ENCODE peak calls at places on chromosomes 13 and 19, in seven cellular contexts. One of them, this sample, is unnamed.

GRCh38 chr13:27006519-27007161 is 165.0 kb downstream of the USP12 start:
- DNase-seq in keratinocyte: no peak
- DNase-seq in PC-3: peak; percentile 12
- DNase-seq in uterus: no peak
- DNase-seq in thoracic aorta: no peak
- DNase-seq in upper lobe of right lung: peak; percentile 81
- DNase-seq in DND-41: no peak
- DNase-seq in this sample: no peak

GRCh38 chr19:12996542-12997094 is 1.3 kb downstream of the NFIX start:
- DNase-seq in keratinocyte: no peak
- DNase-seq in PC-3: peak; percentile 58
- DNase-seq in uterus: no peak
- DNase-seq in thoracic aorta: no peak
- DNase-seq in upper lobe of right lung: no peak
- DNase-seq in DND-41: no peak
- DNase-seq in this sample: no peak

GRCh38 chr19:51107406-51108065 is 673 bp downstream of the CTU1 start:
- DNase-seq in keratinocyte: no peak
- DNase-seq in PC-3: peak; percentile 40
- DNase-seq in uterus: no peak
- DNase-seq in thoracic aorta: no peak
- DNase-seq in upper lobe of right lung: no peak
- DNase-seq in DND-41: no peak
- DNase-seq in this sample: no peak

GRCh38 chr19:33298146-33298911 is 4.0 kb downstream of the CEBPA start:
- DNase-seq in keratinocyte: no peak
- DNase-seq in PC-3: no peak
- DNase-seq in uterus: no peak
- DNase-seq in thoracic aorta: no peak
- DNase-seq in upper lobe of right lung: peak; percentile 85
- DNase-seq in DND-41: no peak
- DNase-seq in this sample: no peak

GRCh38 chr19:32450217-32450616 is 44.6 kb downstream of the DPY19L3 start:
- DNase-seq in keratinocyte: no peak
- DNase-seq in PC-3: no peak
- DNase-seq in uterus: no peak
- DNase-seq in thoracic aorta: no peak
- DNase-seq in upper lobe of right lung: no peak
- DNase-seq in DND-41: no peak
- DNase-seq in this sample: no peak

GRCh38 chr13:97188207-97188606 is 33.9 kb upstream of the MBNL2 start:
- DNase-seq in keratinocyte: peak; percentile 17
- DNase-seq in PC-3: no peak
- DNase-seq in uterus: no peak
- DNase-seq in thoracic aorta: no peak
- DNase-seq in upper lobe of right lung: no peak
- DNase-seq in DND-41: no peak
- DNase-seq in this sample: no peak

GRCh38 chr13:50384724-50385123 is 369.5 kb downstream of the KCNRG start:
- DNase-seq in keratinocyte: no peak
- DNase-seq in PC-3: no peak
- DNase-seq in uterus: no peak
- DNase-seq in thoracic aorta: no peak
- DNase-seq in upper lobe of right lung: no peak
- DNase-seq in DND-41: peak; percentile 62
- DNase-seq in this sample: no peak

GRCh38 chr13:50847501-50847900 is 4.0 kb upstream of the DLEU7 start:
- DNase-seq in keratinocyte: no peak
- DNase-seq in PC-3: no peak
- DNase-seq in uterus: no peak
- DNase-seq in thoracic aorta: no peak
- DNase-seq in upper lobe of right lung: no peak
- DNase-seq in DND-41: no peak
- DNase-seq in this sample: no peak

GRCh38 chr13:113065406-113066141 is 40.0 kb upstream of the F7 start:
- DNase-seq in keratinocyte: no peak
- DNase-seq in PC-3: no peak
- DNase-seq in uterus: no peak
- DNase-seq in thoracic aorta: no peak
- DNase-seq in upper lobe of right lung: no peak
- DNase-seq in DND-41: no peak
- DNase-seq in this sample: no peak

GRCh38 chr13:51330741-51331140 is 8.8 kb upstream of the SERPINE3 start:
- DNase-seq in keratinocyte: no peak
- DNase-seq in PC-3: no peak
- DNase-seq in uterus: no peak
- DNase-seq in thoracic aorta: no peak
- DNase-seq in upper lobe of right lung: no peak
- DNase-seq in DND-41: no peak
- DNase-seq in this sample: no peak

GRCh38 chr13:113929628-113930615 is 44.0 kb downstream of the C13orf46 start:
- DNase-seq in keratinocyte: no peak
- DNase-seq in PC-3: no peak
- DNase-seq in uterus: peak; percentile 47
- DNase-seq in thoracic aorta: peak; percentile 2
- DNase-seq in upper lobe of right lung: peak; percentile 57
- DNase-seq in DND-41: no peak
- DNase-seq in this sample: no peak

GRCh38 chr19:54206831-54207177 is 6.1 kb downstream of the RPS9 start:
- DNase-seq in keratinocyte: no peak
- DNase-seq in PC-3: no peak
- DNase-seq in uterus: no peak
- DNase-seq in thoracic aorta: no peak
- DNase-seq in upper lobe of right lung: no peak
- DNase-seq in DND-41: no peak
- DNase-seq in this sample: no peak

GRCh38 chr13:53788286-53788685 is 759.7 kb downstream of the OLFM4 start:
- DNase-seq in keratinocyte: no peak
- DNase-seq in PC-3: no peak
- DNase-seq in uterus: no peak
- DNase-seq in thoracic aorta: no peak
- DNase-seq in upper lobe of right lung: no peak
- DNase-seq in DND-41: no peak
- DNase-seq in this sample: no peak

GRCh38 chr19:43534811-43535761 is 2.1 kb downstream of the ZNF575 start:
- DNase-seq in keratinocyte: no peak
- DNase-seq in PC-3: peak; percentile 17
- DNase-seq in uterus: peak; percentile 73
- DNase-seq in thoracic aorta: peak; percentile 58
- DNase-seq in upper lobe of right lung: peak; percentile 76
- DNase-seq in DND-41: no peak
- DNase-seq in this sample: peak; percentile 61

GRCh38 chr13:114104626-114105350 is 27.6 kb downstream of the RASA3 start:
- DNase-seq in keratinocyte: no peak
- DNase-seq in PC-3: no peak
- DNase-seq in uterus: peak; percentile 15
- DNase-seq in thoracic aorta: no peak
- DNase-seq in upper lobe of right lung: peak; percentile 15
- DNase-seq in DND-41: no peak
- DNase-seq in this sample: no peak

GRCh38 chr13:24995225-24995804 is 100.6 kb upstream of the PABPC3 start:
- DNase-seq in keratinocyte: peak; percentile 44
- DNase-seq in PC-3: peak; percentile 86
- DNase-seq in uterus: no peak
- DNase-seq in thoracic aorta: no peak
- DNase-seq in upper lobe of right lung: no peak
- DNase-seq in DND-41: peak; percentile 71
- DNase-seq in this sample: peak; percentile 62

GRCh38 chr19:57682226-57682766 is 519 bp downstream of the ZNF551 start:
- DNase-seq in keratinocyte: no peak
- DNase-seq in PC-3: no peak
- DNase-seq in uterus: no peak
- DNase-seq in thoracic aorta: no peak
- DNase-seq in upper lobe of right lung: no peak
- DNase-seq in DND-41: no peak
- DNase-seq in this sample: no peak

GRCh38 chr19:57686727-57687126 is 5.0 kb downstream of the ZNF551 start:
- DNase-seq in keratinocyte: no peak
- DNase-seq in PC-3: no peak
- DNase-seq in uterus: no peak
- DNase-seq in thoracic aorta: no peak
- DNase-seq in upper lobe of right lung: no peak
- DNase-seq in DND-41: no peak
- DNase-seq in this sample: no peak

GRCh38 chr19:57689750-57690149 is 8.0 kb downstream of the ZNF551 start:
- DNase-seq in keratinocyte: peak; percentile 73
- DNase-seq in PC-3: peak; percentile 92
- DNase-seq in uterus: no peak
- DNase-seq in thoracic aorta: no peak
- DNase-seq in upper lobe of right lung: no peak
- DNase-seq in DND-41: no peak
- DNase-seq in this sample: no peak

GRCh38 chr19:57687363-57688010 is 5.7 kb downstream of the ZNF551 start:
- DNase-seq in keratinocyte: no peak
- DNase-seq in PC-3: no peak
- DNase-seq in uterus: no peak
- DNase-seq in thoracic aorta: no peak
- DNase-seq in upper lobe of right lung: no peak
- DNase-seq in DND-41: no peak
- DNase-seq in this sample: no peak

GRCh38 chr19:57688011-57688763 is 6.4 kb downstream of the ZNF551 start:
- DNase-seq in keratinocyte: no peak
- DNase-seq in PC-3: peak; percentile 53
- DNase-seq in uterus: no peak
- DNase-seq in thoracic aorta: no peak
- DNase-seq in upper lobe of right lung: no peak
- DNase-seq in DND-41: no peak
- DNase-seq in this sample: no peak
- H3K9me3 ChIP-seq in keratinocyte: peaks cover 35% of the 10 kb centered on the region
- H3K9me3 ChIP-seq in PC-3: peaks cover 89% of the 10 kb centered on the region
- H3K9me3 ChIP-seq in uterus: peaks cover 5% of the 10 kb centered on the region
- H3K9me3 ChIP-seq in thoracic aorta: peaks cover 90% of the 10 kb centered on the region
- H3K9me3 ChIP-seq in upper lobe of right lung: peaks cover 85% of the 10 kb centered on the region
- H3K9me3 ChIP-seq in DND-41: peaks cover 58% of the 10 kb centered on the region
- H3K9me3 ChIP-seq in this sample: peaks cover 72% of the 10 kb centered on the region

DNA sequence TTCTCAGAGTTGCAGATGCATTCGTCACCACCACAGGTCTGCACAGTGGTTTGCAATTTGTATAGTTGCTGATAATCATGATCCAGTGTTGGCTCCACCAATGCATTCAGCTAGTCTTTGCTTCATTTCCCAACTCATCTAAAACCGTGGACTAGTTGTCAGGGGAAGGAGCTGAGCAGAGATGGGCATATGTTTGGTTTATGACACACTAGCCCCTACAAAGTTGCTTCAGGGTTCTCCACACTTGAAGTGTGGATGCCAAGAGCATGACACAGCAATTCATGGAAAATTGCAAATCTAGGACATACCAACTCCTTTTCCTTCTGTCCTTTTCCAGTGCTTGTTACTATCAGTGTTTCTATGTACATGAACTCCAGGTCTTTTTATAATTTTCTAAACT is 168.0 kb downstream of the TNFSF13B start:
- DNase-seq in keratinocyte: no peak
- DNase-seq in PC-3: peak; percentile 5
- DNase-seq in uterus: no peak
- DNase-seq in thoracic aorta: no peak
- DNase-seq in upper lobe of right lung: no peak
- DNase-seq in DND-41: no peak
- DNase-seq in this sample: no peak
- H3K4me1 ChIP-seq in keratinocyte: no peaks in the 10 kb centered on the region
- H3K4me1 ChIP-seq in PC-3: no peaks in the 10 kb centered on the region
- H3K4me1 ChIP-seq in uterus: no peaks in the 10 kb centered on the region
- H3K4me1 ChIP-seq in thoracic aorta: no peaks in the 10 kb centered on the region
- H3K4me1 ChIP-seq in upper lobe of right lung: no peaks in the 10 kb centered on the region
- H3K4me1 ChIP-seq in DND-41: no peaks in the 10 kb centered on the region
- H3K4me1 ChIP-seq in this sample: no peaks in the 10 kb centered on the region

GRCh38 chr19:18257503-18258470 is 16.5 kb downstream of the IQCN start:
- DNase-seq in keratinocyte: no peak
- DNase-seq in PC-3: no peak
- DNase-seq in uterus: peak; percentile 16
- DNase-seq in thoracic aorta: no peak
- DNase-seq in upper lobe of right lung: no peak
- DNase-seq in DND-41: no peak
- DNase-seq in this sample: no peak

GRCh38 chr19:18252370-18252717 is 21.9 kb downstream of the IQCN start:
- DNase-seq in keratinocyte: no peak
- DNase-seq in PC-3: no peak
- DNase-seq in uterus: no peak
- DNase-seq in thoracic aorta: no peak
- DNase-seq in upper lobe of right lung: no peak
- DNase-seq in DND-41: no peak
- DNase-seq in this sample: no peak

GRCh38 chr19:18253716-18254115 is 20.5 kb downstream of the IQCN start:
- DNase-seq in keratinocyte: no peak
- DNase-seq in PC-3: peak; percentile 64
- DNase-seq in uterus: no peak
- DNase-seq in thoracic aorta: no peak
- DNase-seq in upper lobe of right lung: no peak
- DNase-seq in DND-41: no peak
- DNase-seq in this sample: no peak

GRCh38 chr19:18253130-18253529 is 21.1 kb downstream of the IQCN start:
- DNase-seq in keratinocyte: no peak
- DNase-seq in PC-3: no peak
- DNase-seq in uterus: no peak
- DNase-seq in thoracic aorta: no peak
- DNase-seq in upper lobe of right lung: no peak
- DNase-seq in DND-41: no peak
- DNase-seq in this sample: no peak

DNA sequence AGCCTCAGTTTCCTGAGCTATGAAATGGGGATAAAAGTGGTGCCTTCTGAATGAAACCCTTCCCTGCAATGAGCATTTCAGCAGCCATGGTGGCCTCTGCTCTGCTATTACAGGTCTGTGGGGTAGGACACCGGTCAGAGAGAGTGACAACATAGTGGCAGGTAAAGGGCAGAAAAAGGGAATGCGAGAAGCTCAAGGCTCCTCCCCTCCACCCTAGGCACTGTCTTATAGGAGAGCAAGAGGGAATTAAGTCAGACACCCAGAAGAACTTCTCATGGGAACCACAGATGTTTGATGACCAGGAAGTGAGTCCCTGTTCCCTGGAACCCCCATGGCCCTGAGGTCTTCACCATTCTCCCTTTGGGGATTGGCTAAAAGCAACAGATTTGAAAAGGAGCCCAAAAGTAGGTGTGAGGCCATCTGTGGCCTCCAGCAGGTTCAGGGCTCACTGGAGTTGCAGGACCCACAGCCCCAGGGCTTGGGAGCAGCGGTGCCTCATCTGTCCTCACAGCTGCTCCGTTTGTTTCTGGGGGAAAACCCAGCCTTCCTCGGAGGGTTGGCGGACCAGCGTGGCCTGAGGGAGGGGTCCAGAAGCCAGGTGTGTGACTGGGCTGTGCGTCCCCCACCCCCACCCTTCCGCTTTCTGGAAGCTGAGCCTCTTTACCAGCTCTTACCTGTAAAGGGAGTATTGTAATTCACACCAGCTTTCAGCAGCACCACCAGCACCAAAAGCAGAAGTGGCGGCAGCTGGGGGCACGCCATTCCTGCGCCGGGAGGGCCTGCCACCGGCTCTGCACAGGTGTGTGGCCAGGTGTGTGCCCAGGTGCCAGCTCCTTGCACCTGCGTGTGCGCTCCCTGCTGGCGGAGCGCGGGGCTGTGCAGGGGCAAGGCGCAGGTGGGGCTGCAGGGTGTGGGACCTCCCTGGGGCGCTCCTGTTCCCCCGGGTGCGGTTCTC is 19.4 kb downstream of the IQCN start:
- DNase-seq in keratinocyte: no peak
- DNase-seq in PC-3: peak; percentile 31
- DNase-seq in uterus: no peak
- DNase-seq in thoracic aorta: no peak
- DNase-seq in upper lobe of right lung: no peak
- DNase-seq in DND-41: no peak
- DNase-seq in this sample: no peak
- TF ChIP-seq CTCF in keratinocyte: no peak
- TF ChIP-seq CTCF in PC-3: peak; percentile 58
- TF ChIP-seq CTCF in uterus: no peak
- TF ChIP-seq CTCF in thoracic aorta: no peak
- TF ChIP-seq CTCF in upper lobe of right lung: peak; percentile 26
- TF ChIP-seq CTCF in DND-41: peak; percentile 12
- TF ChIP-seq CTCF in this sample: no peak

GRCh38 chr19:21970466-21970865 is 40.3 kb downstream of the ZNF208 start:
- DNase-seq in keratinocyte: no peak
- DNase-seq in PC-3: no peak
- DNase-seq in uterus: no peak
- DNase-seq in thoracic aorta: no peak
- DNase-seq in upper lobe of right lung: no peak
- DNase-seq in DND-41: no peak
- DNase-seq in this sample: no peak
- H3K9me3 ChIP-seq in keratinocyte: no peaks in the 10 kb centered on the region
- H3K9me3 ChIP-seq in PC-3: peaks cover 42% of the 10 kb centered on the region
- H3K9me3 ChIP-seq in uterus: peaks cover 5% of the 10 kb centered on the region
- H3K9me3 ChIP-seq in thoracic aorta: peaks cover 98% of the 10 kb centered on the region
- H3K9me3 ChIP-seq in upper lobe of right lung: peaks cover 56% of the 10 kb centered on the region
- H3K9me3 ChIP-seq in DND-41: peaks cover 19% of the 10 kb centered on the region
- H3K9me3 ChIP-seq in this sample: peaks cover 24% of the 10 kb centered on the region

This sample was measured in CD8-positive, alpha-beta T cell.